ENCODE peak calls at places on chromosomes 2 and 18, in four cellular contexts. One of them, this sample, is unnamed.

GRCh38 chr2:11111811-11112425 is 43.3 kb upstream of the SLC66A3 start:
- DNase-seq in hepatocyte: no peak
- DNase-seq in posterior vena cava: no peak
- DNase-seq in NCI-H1092: no peak
- DNase-seq in this sample: no peak

GRCh38 chr2:12928706-12929291 is 212.1 kb downstream of the TRIB2 start:
- DNase-seq in hepatocyte: no peak
- DNase-seq in posterior vena cava: no peak
- DNase-seq in NCI-H1092: no peak
- DNase-seq in this sample: no peak

GRCh38 chr18:5890606-5891360 is 4.5 kb downstream of the TMEM200C start:
- DNase-seq in hepatocyte: peak; percentile 78
- DNase-seq in posterior vena cava: peak; percentile 72
- DNase-seq in NCI-H1092: peak; percentile 31
- DNase-seq in this sample: no peak

GRCh38 chr2:9230051-9230802 is 23.6 kb downstream of the ASAP2 start:
- DNase-seq in hepatocyte: no peak
- DNase-seq in posterior vena cava: peak; percentile 78
- DNase-seq in NCI-H1092: no peak
- DNase-seq in this sample: no peak

GRCh38 chr2:181371782-181372292 is 85.3 kb upstream of the ITGA4 start:
- DNase-seq in hepatocyte: no peak
- DNase-seq in posterior vena cava: no peak
- DNase-seq in NCI-H1092: no peak
- DNase-seq in this sample: no peak

GRCh38 chr2:186927185-186927866 is 78.4 kb upstream of the ZSWIM2 start:
- DNase-seq in hepatocyte: no peak
- DNase-seq in posterior vena cava: no peak
- DNase-seq in NCI-H1092: no peak
- DNase-seq in this sample: no peak

GRCh38 chr2:178066890-178067669 is 5.5 kb downstream of the PDE11A start:
- DNase-seq in hepatocyte: no peak
- DNase-seq in posterior vena cava: no peak
- DNase-seq in NCI-H1092: no peak
- DNase-seq in this sample: no peak

GRCh38 chr2:195363496-195363895 is 293.5 kb upstream of the SLC39A10 start:
- DNase-seq in hepatocyte: no peak
- DNase-seq in posterior vena cava: no peak
- DNase-seq in NCI-H1092: no peak
- DNase-seq in this sample: no peak

GRCh38 chr2:160062283-160063005 is at the start of gene PLA2R1:
- DNase-seq in hepatocyte: peak; percentile 67
- DNase-seq in posterior vena cava: peak; percentile 84
- DNase-seq in NCI-H1092: no peak
- DNase-seq in this sample: peak; percentile 78

GRCh38 chr18:31325051-31325450 is 7.1 kb downstream of the DSG1 start:
- DNase-seq in hepatocyte: peak; percentile 22
- DNase-seq in posterior vena cava: no peak
- DNase-seq in NCI-H1092: no peak
- DNase-seq in this sample: no peak

GRCh38 chr2:179936654-179937053 is 70.4 kb downstream of the CWC22 start:
- DNase-seq in hepatocyte: peak; percentile 59
- DNase-seq in posterior vena cava: no peak
- DNase-seq in NCI-H1092: no peak
- DNase-seq in this sample: no peak

GRCh38 chr2:23620841-23621341 is 235.9 kb downstream of the KLHL29 start:
- DNase-seq in hepatocyte: peak; percentile 70
- DNase-seq in posterior vena cava: peak; percentile 78
- DNase-seq in NCI-H1092: peak; percentile 70
- DNase-seq in this sample: no peak

GRCh38 chr2:237178396-237178795 is 92.7 kb downstream of the COPS8 start:
- DNase-seq in hepatocyte: no peak
- DNase-seq in posterior vena cava: no peak
- DNase-seq in NCI-H1092: no peak
- DNase-seq in this sample: no peak

GRCh38 chr2:129748653-129749052 is 230.8 kb upstream of the RAB6C start:
- DNase-seq in hepatocyte: peak; percentile 70
- DNase-seq in posterior vena cava: no peak
- DNase-seq in NCI-H1092: no peak
- DNase-seq in this sample: no peak

GRCh38 chr2:160646684-160647444 is 153.3 kb upstream of the RBMS1 start:
- DNase-seq in hepatocyte: no peak
- DNase-seq in posterior vena cava: no peak
- DNase-seq in NCI-H1092: no peak
- DNase-seq in this sample: no peak

GRCh38 chr2:235543126-235543750 is 49.4 kb downstream of the AGAP1 start:
- DNase-seq in hepatocyte: no peak
- DNase-seq in posterior vena cava: peak; percentile 51
- DNase-seq in NCI-H1092: no peak
- DNase-seq in this sample: peak; percentile 42

GRCh38 chr2:46716806-46717732 is 198.5 kb downstream of the MCFD2 start:
- DNase-seq in hepatocyte: no peak
- DNase-seq in posterior vena cava: no peak
- DNase-seq in NCI-H1092: no peak
- DNase-seq in this sample: no peak

GRCh38 chr18:6255121-6255742 is 159.5 kb downstream of the L3MBTL4 start:
- DNase-seq in hepatocyte: no peak
- DNase-seq in posterior vena cava: no peak
- DNase-seq in NCI-H1092: no peak
- DNase-seq in this sample: no peak

GRCh38 chr2:207115715-207116364 is 49.9 kb downstream of the KLF7 start:
- DNase-seq in hepatocyte: no peak
- DNase-seq in posterior vena cava: no peak
- DNase-seq in NCI-H1092: no peak
- DNase-seq in this sample: no peak

GRCh38 chr2:41698787-41699422 is 348.9 kb upstream of the PKDCC start:
- DNase-seq in hepatocyte: peak; percentile 59
- DNase-seq in posterior vena cava: peak; percentile 80
- DNase-seq in NCI-H1092: no peak
- DNase-seq in this sample: peak; percentile 70

GRCh38 chr18:24408496-24408895 is 10.9 kb upstream of the OSBPL1A start:
- DNase-seq in hepatocyte: no peak
- DNase-seq in posterior vena cava: no peak
- DNase-seq in NCI-H1092: no peak
- DNase-seq in this sample: no peak

GRCh38 chr2:209423562-209424541 is at the start of gene MAP2:
- DNase-seq in hepatocyte: peak; percentile 95
- DNase-seq in posterior vena cava: peak; percentile 94
- DNase-seq in NCI-H1092: peak; percentile 58
- DNase-seq in this sample: peak; percentile 88

GRCh38 chr2:173386441-173387044 is 31.9 kb downstream of the CDCA7 start:
- DNase-seq in hepatocyte: no peak
- DNase-seq in posterior vena cava: no peak
- DNase-seq in NCI-H1092: no peak
- DNase-seq in this sample: no peak

GRCh38 chr2:168457177-168457905 is 1.3 kb downstream of the CERS6 start:
- DNase-seq in hepatocyte: no peak
- DNase-seq in posterior vena cava: no peak
- DNase-seq in NCI-H1092: no peak
- DNase-seq in this sample: no peak

GRCh38 chr2:237693281-237694039 is 66.1 kb downstream of the LRRFIP1 start:
- DNase-seq in hepatocyte: peak; percentile 55
- DNase-seq in posterior vena cava: peak; percentile 77
- DNase-seq in NCI-H1092: no peak
- DNase-seq in this sample: no peak

GRCh38 chr18:2304378-2305175 is 266.7 kb downstream of the METTL4 start:
- DNase-seq in hepatocyte: no peak
- DNase-seq in posterior vena cava: no peak
- DNase-seq in NCI-H1092: no peak
- DNase-seq in this sample: no peak

GRCh38 chr2:148614332-148615049 is 30.1 kb upstream of the EPC2 start:
- DNase-seq in hepatocyte: peak; percentile 65
- DNase-seq in posterior vena cava: no peak
- DNase-seq in NCI-H1092: no peak
- DNase-seq in this sample: no peak

GRCh38 chr2:74843371-74844298 is 9.7 kb downstream of the HK2 start:
- DNase-seq in hepatocyte: peak; percentile 76
- DNase-seq in posterior vena cava: no peak
- DNase-seq in NCI-H1092: no peak
- DNase-seq in this sample: no peak

GRCh38 chr2:32865399-32866068 is 81.2 kb upstream of the LTBP1 start:
- DNase-seq in hepatocyte: no peak
- DNase-seq in posterior vena cava: no peak
- DNase-seq in NCI-H1092: no peak
- DNase-seq in this sample: no peak

GRCh38 chr2:20580690-20581437 is 70.0 kb downstream of the HS1BP3 start:
- DNase-seq in hepatocyte: no peak
- DNase-seq in posterior vena cava: peak; percentile 58
- DNase-seq in NCI-H1092: no peak
- DNase-seq in this sample: no peak

GRCh38 chr2:236107971-236108625 is 60.1 kb downstream of the GBX2 start:
- DNase-seq in hepatocyte: no peak
- DNase-seq in posterior vena cava: peak; percentile 73
- DNase-seq in NCI-H1092: no peak
- DNase-seq in this sample: no peak

This sample was measured in sciatic nerve.